ENCODE peak calls at places on chromosomes 7 and 10, in seven cellular contexts. E is MM.1S, Y is left lung, G is choroid plexus epithelial cell, K is Peyer's patch, B is transverse colon, N is pancreas. J is an unnamed sample.

GRCh38 chr7:28125381-28126046 is 55.1 kb downstream of the JAZF1 start:
- DNase-seq in E (no peak), Y (no peak), B (no peak), K (no peak), N (no peak), G (peak; percentile 84), J (no peak)

GRCh38 chr10:110989016-110989415 is 69.6 kb downstream of the SHOC2 start:
- DNase-seq in N (no peak), K (no peak), B (no peak), G (peak; percentile 30), E (no peak), Y (no peak), J (no peak)

GRCh38 chr10:19651549-19651948 is 164.7 kb upstream of the PLXDC2 start:
- DNase-seq in B (no peak), G (peak; percentile 95), Y (no peak), E (no peak), N (no peak), K (no peak), J (no peak)

GRCh38 chr7:48337012-48337621 is 165.9 kb downstream of the ABCA13 start:
- DNase-seq in N (no peak), G (peak; percentile 75), B (no peak), Y (no peak), K (no peak), E (no peak), J (no peak)

GRCh38 chr10:3172081-3172445 is 519 bp downstream of the PITRM1 start:
- DNase-seq in B (peak; percentile 31), K (peak; percentile 17), G (peak; percentile 69), Y (no peak), N (no peak), E (peak; percentile 35), J (no peak)

GRCh38 chr10:75209325-75210192 is 1.0 kb upstream of the VDAC2 start:
- DNase-seq in Y (peak; percentile 79), E (peak; percentile 63), K (peak; percentile 74), B (peak; percentile 81), G (peak; percentile 78), N (peak; percentile 70), J (no peak)

GRCh38 chr10:44334621-44335184 is 50.2 kb downstream of the CXCL12 start:
- DNase-seq in N (no peak), G (peak; percentile 80), E (no peak), Y (no peak), K (no peak), B (no peak), J (no peak)

GRCh38 chr7:140924019-140924820 is 509 bp downstream of the BRAF start:
- DNase-seq in G (peak; percentile 56), N (peak; percentile 74), K (peak; percentile 83), B (peak; percentile 79), Y (peak; percentile 79), E (peak; percentile 85), J (peak; percentile 71)

GRCh38 chr10:105056413-105056812 is 415.3 kb downstream of the SORCS3 start:
- DNase-seq in E (no peak), B (no peak), K (no peak), Y (no peak), N (no peak), G (no peak), J (no peak)

GRCh38 chr10:127849896-127850295 is 42.8 kb downstream of the CLRN3 start:
- DNase-seq in Y (no peak), K (no peak), E (no peak), N (no peak), B (no peak), G (no peak), J (no peak)

GRCh38 chr7:22949944-22950343 is 64.0 kb downstream of the HYCC1 start:
- DNase-seq in E (no peak), N (no peak), G (no peak), K (no peak), Y (no peak), B (no peak), J (no peak)

GRCh38 chr7:152176797-152177196 is 151.3 kb downstream of the GALNT11 start:
- DNase-seq in N (no peak), G (no peak), K (no peak), E (no peak), B (no peak), Y (no peak), J (no peak)

GRCh38 chr10:21494221-21495001 is 31.1 kb downstream of the SKIDA1 start:
- DNase-seq in E (no peak), G (peak; percentile 65), N (no peak), K (no peak), B (no peak), Y (no peak), J (peak; percentile 31)

GRCh38 chr10:79285315-79286185 is 61.7 kb upstream of the PPIF start:
- DNase-seq in K (peak; percentile 47), E (no peak), Y (no peak), B (no peak), G (no peak), N (no peak), J (no peak)

GRCh38 chr10:83410570-83410969 is 728.7 kb upstream of the GHITM start:
- DNase-seq in Y (no peak), G (no peak), E (no peak), N (no peak), B (no peak), K (no peak), J (no peak)

GRCh38 chr10:97127507-97127906 is 58.3 kb downstream of the SLIT1 start:
- DNase-seq in N (no peak), Y (no peak), G (no peak), K (no peak), B (no peak), E (no peak), J (no peak)

GRCh38 chr7:30146127-30146612 is 11.4 kb downstream of the MTURN start:
- DNase-seq in B (no peak), N (no peak), Y (no peak), K (no peak), G (no peak), E (no peak), J (no peak)

GRCh38 chr10:93457511-93457910 is 24.6 kb downstream of the MYOF start:
- DNase-seq in B (no peak), N (no peak), E (no peak), K (no peak), Y (no peak), G (no peak), J (no peak)

GRCh38 chr7:152709307-152710133 is 33.6 kb upstream of the XRCC2 start:
- DNase-seq in B (no peak), K (no peak), E (no peak), Y (no peak), G (no peak), N (no peak), J (no peak)

GRCh38 chr10:126804396-126804795 is 100.8 kb upstream of the DOCK1 start:
- DNase-seq in G (no peak), Y (no peak), K (no peak), B (no peak), E (no peak), N (no peak), J (no peak)

GRCh38 chr10:126803394-126803793 is 101.8 kb upstream of the DOCK1 start:
- DNase-seq in K (no peak), E (no peak), B (no peak), Y (no peak), N (no peak), G (no peak), J (no peak)

GRCh38 chr10:126798649-126799048 is 106.6 kb upstream of the DOCK1 start:
- DNase-seq in N (no peak), E (no peak), G (no peak), K (no peak), B (no peak), Y (no peak), J (no peak)
- TF ChIP-seq CTCF in N (no peak), E (no peak), G (no peak), K (no peak), B (no peak), Y (no peak), J (no peak)

GRCh38 chr7:45155941-45156340 is 1.6 kb upstream of the RAMP3 start:
- DNase-seq in E (no peak), Y (peak; percentile 14), G (no peak), N (no peak), B (no peak), K (no peak), J (no peak)

GRCh38 chr7:45155357-45155900 is 2.2 kb upstream of the RAMP3 start:
- DNase-seq in B (no peak), K (no peak), Y (no peak), E (no peak), G (no peak), N (no peak), J (no peak)

GRCh38 chr7:45151131-45151684 is 6.4 kb upstream of the RAMP3 start:
- DNase-seq in E (no peak), Y (peak; percentile 24), N (no peak), K (no peak), G (no peak), B (no peak), J (no peak)

GRCh38 chr7:45151967-45152366 is 5.6 kb upstream of the RAMP3 start:
- DNase-seq in E (no peak), B (no peak), K (no peak), G (no peak), Y (no peak), N (no peak), J (no peak)

DNA sequence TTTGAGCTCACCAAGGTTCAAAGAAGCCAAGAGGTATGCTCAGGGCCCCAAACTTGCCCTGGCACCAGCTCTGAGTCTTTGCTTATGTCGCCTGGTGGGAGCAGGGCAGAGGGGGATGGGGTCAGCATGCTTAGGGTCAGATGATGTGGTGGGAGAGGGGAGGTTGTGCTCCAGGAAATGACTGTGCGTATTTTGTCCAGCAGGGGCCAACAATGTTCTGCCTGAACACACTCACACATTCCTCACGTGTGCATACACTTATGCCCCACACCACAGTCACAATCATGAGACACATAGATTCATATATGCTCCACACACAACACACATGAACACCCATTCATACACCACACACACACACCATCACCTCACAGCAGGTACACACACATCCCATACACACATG is 4.4 kb upstream of the RAMP3 start:
- DNase-seq in N (no peak), G (peak; percentile 11), K (no peak), Y (peak; percentile 4), B (no peak), E (no peak), J (no peak)
- TF ChIP-seq CTCF in N (no peak), G (peak; percentile 6), K (no peak), Y (no peak), B (no peak), E (no peak), J (no peak)

GRCh38 chr10:88733215-88733614 is 26.6 kb upstream of the LIPN start:
- DNase-seq in N (no peak), G (no peak), B (no peak), E (peak; percentile 61), K (no peak), Y (no peak), J (no peak)

GRCh38 chr10:88725798-88726197 is 19.7 kb downstream of the LIPK start:
- DNase-seq in E (peak; percentile 62), G (no peak), B (no peak), N (no peak), K (no peak), Y (no peak), J (no peak)

GRCh38 chr10:88730864-88731263 is 24.8 kb downstream of the LIPK start:
- DNase-seq in E (no peak), G (no peak), Y (no peak), B (no peak), N (no peak), K (no peak), J (no peak)

GRCh38 chr10:88731296-88731695 is 25.2 kb downstream of the LIPK start:
- DNase-seq in K (no peak), Y (peak; percentile 67), B (peak; percentile 46), G (peak; percentile 18), E (no peak), N (no peak), J (no peak)

GRCh38 chr10:88728107-88728763 is 22.2 kb downstream of the LIPK start:
- DNase-seq in K (no peak), N (no peak), G (peak; percentile 37), Y (peak; percentile 32), B (peak; percentile 11), E (no peak), J (no peak)
- TF ChIP-seq CTCF in K (no peak), N (no peak), G (peak; percentile 57), Y (no peak), B (no peak), E (peak; percentile 24), J (no peak)

GRCh38 chr7:137287651-137288258 is 55.8 kb downstream of the PTN start:
- DNase-seq in E (no peak), G (peak; percentile 40), K (no peak), Y (no peak), N (no peak), B (no peak), J (no peak)
- TF ChIP-seq CTCF in E (peak; percentile 41), G (peak; percentile 43), K (no peak), Y (no peak), N (no peak), B (no peak), J (no peak)

J was measured in activated B cell treated with CpG ODN at 0.5 μM for 24 hours.